ENCODE peak calls at places on chromosomes 1 and 21, in seven cellular contexts. O, X, L, B, U, Q and Z are unnamed samples.

GRCh38 chr21:36909901-36910561 is 56.4 kb downstream of the HLCS start:
- DNase-seq in B (no peak), O (no peak), X (peak), L (no peak), Q (peak), U (peak), Z (no peak)

GRCh38 chr1:113984710-113985109 is 5.4 kb downstream of the OLFML3 start:
- DNase-seq in Q (no peak), O (no peak), X (no peak), L (no peak), U (no peak), B (no peak), Z (no peak)

GRCh38 chr1:30023300-30024022 is 699.9 kb downstream of the MATN1 start:
- DNase-seq in L (no peak), O (no peak), U (no peak), Q (no peak), B (no peak), X (no peak), Z (no peak)

GRCh38 chr21:25578070-25578961 is 29.0 kb downstream of the MRPL39 start:
- DNase-seq in L (no peak), Q (peak), U (peak), X (no peak), B (peak), O (no peak), Z (peak)

GRCh38 chr1:43625063-43625780 is 24.7 kb upstream of the KDM4A start:
- DNase-seq in U (no peak), X (no peak), Q (no peak), B (no peak), L (peak), O (no peak), Z (no peak)

GRCh38 chr1:246367046-246367445 is 140.0 kb downstream of the SMYD3 start:
- DNase-seq in Q (no peak), X (peak), B (no peak), O (no peak), L (no peak), U (no peak), Z (no peak)

GRCh38 chr1:154348429-154349076 is 23.2 kb downstream of the ATP8B2 start:
- DNase-seq in Q (no peak), B (no peak), L (no peak), O (no peak), X (no peak), U (peak), Z (no peak)

GRCh38 chr1:117574206-117574835 is 31.5 kb upstream of the TENT5C start:
- DNase-seq in X (no peak), L (no peak), O (peak), U (no peak), Q (no peak), B (no peak), Z (no peak)

GRCh38 chr1:66951513-66951912 is 26.7 kb downstream of the MIER1 start:
- DNase-seq in B (no peak), L (no peak), X (peak), Q (no peak), U (no peak), O (no peak), Z (no peak)